ENCODE peak calls at places on chromosome 13, in four cellular contexts. P is colonic mucosa, C is non-pigmented ciliary epithelial cell, S is left colon. T is an unnamed sample.

GRCh38 chr13:32278456-32278855 is 36.7 kb downstream of the ZAR1L start:
- DNase-seq in S (no peak), P (no peak), C (peak), T (no peak)

GRCh38 chr13:75383064-75383715 is 98.8 kb downstream of the TBC1D4 start:
- DNase-seq in S (no peak), C (no peak), P (no peak), T (no peak)

GRCh38 chr13:90553167-90553566 is 794.3 kb upstream of the MIR17HG start:
- DNase-seq in S (no peak), C (no peak), P (no peak), T (no peak)

GRCh38 chr13:41547253-41548000 is 90.1 kb downstream of the RGCC start:
- DNase-seq in S (no peak), P (peak), C (no peak), T (no peak)

GRCh38 chr13:113629814-113630213 is 28.2 kb downstream of the ATP4B start:
- DNase-seq in S (no peak), C (no peak), P (no peak), T (no peak)

GRCh38 chr13:46622918-46623256 is 69.9 kb downstream of the LRCH1 start:
- DNase-seq in S (peak), C (no peak), P (peak), T (peak)

GRCh38 chr13:79398915-79399314 is 7.1 kb downstream of the RBM26 start:
- DNase-seq in S (no peak), P (no peak), C (peak), T (no peak)

GRCh38 chr13:102724923-102725322 is 30.1 kb upstream of the METTL21C start:
- DNase-seq in S (no peak), P (no peak), C (no peak), T (peak)

GRCh38 chr13:30739646-30740642 is 4.6 kb downstream of the ALOX5AP start:
- DNase-seq in P (no peak), S (no peak), C (peak), T (no peak)

GRCh38 chr13:114279770-114280169 is 1.6 kb upstream of the UPF3A start:
- DNase-seq in S (no peak), C (no peak), P (no peak), T (no peak)

GRCh38 chr13:112545866-112546265 is 42.1 kb downstream of the TUBGCP3 start:
- DNase-seq in S (no peak), C (peak), P (no peak), T (no peak)

GRCh38 chr13:113848431-113849260 is 15.2 kb downstream of the GAS6 start:
- DNase-seq in P (peak), S (peak), C (no peak), T (peak)

GRCh38 chr13:43289458-43290255 is 266.3 kb downstream of the DNAJC15 start:
- DNase-seq in S (no peak), C (no peak), P (no peak), T (no peak)

GRCh38 chr13:41533676-41534075 is 76.3 kb downstream of the RGCC start:
- DNase-seq in S (no peak), P (no peak), C (no peak), T (no peak)

GRCh38 chr13:32984857-32985626 is 31.2 kb upstream of the KL start:
- DNase-seq in S (peak), C (no peak), P (no peak), T (no peak)

GRCh38 chr13:64482373-64482772 is 2747.8 kb downstream of the PCDH9 start:
- DNase-seq in S (no peak), C (no peak), P (no peak), T (no peak)

GRCh38 chr13:76826527-76826926 is 59.7 kb downstream of the KCTD12 start:
- DNase-seq in S (no peak), C (no peak), P (no peak), T (no peak)

GRCh38 chr13:75544681-75545333 is 4.8 kb upstream of the UCHL3 start:
- DNase-seq in S (no peak), P (no peak), C (peak), T (no peak)

GRCh38 chr13:40476175-40476958 is 190.1 kb downstream of the FOXO1 start:
- DNase-seq in S (no peak), P (no peak), C (no peak), T (no peak)

GRCh38 chr13:60754211-60754610 is 357.2 kb downstream of the TDRD3 start:
- DNase-seq in S (no peak), C (no peak), P (no peak), T (no peak)

GRCh38 chr13:43235028-43235427 is 211.6 kb downstream of the DNAJC15 start:
- DNase-seq in P (no peak), S (no peak), C (no peak), T (no peak)

GRCh38 chr13:27079421-27079958 is 92.1 kb downstream of the USP12 start:
- DNase-seq in S (no peak), C (peak), P (no peak), T (no peak)

GRCh38 chr13:71417205-71417604 is 449.8 kb downstream of the DACH1 start:
- DNase-seq in P (no peak), C (peak), S (no peak), T (no peak)

GRCh38 chr13:96090240-96091101 is 564 bp downstream of the HS6ST3 start:
- DNase-seq in C (no peak), P (no peak), S (no peak), T (no peak)

GRCh38 chr13:23129329-23129728 is 51.5 kb upstream of the SGCG start:
- DNase-seq in C (no peak), S (no peak), P (no peak), T (peak)

GRCh38 chr13:25286308-25286968 is 850 bp downstream of the MTMR6 start:
- DNase-seq in P (peak), S (peak), C (no peak), T (no peak)

GRCh38 chr13:96851856-96852255 is 142.4 kb downstream of the OXGR1 start:
- DNase-seq in P (no peak), S (no peak), C (no peak), T (no peak)

GRCh38 chr13:102597029-102598015 is 536 bp downstream of the TPP2 start:
- DNase-seq in S (peak), P (peak), C (no peak), T (peak)

GRCh38 chr13:97843201-97843600 is 110.3 kb upstream of the IPO5 start:
- DNase-seq in S (no peak), C (no peak), P (no peak), T (no peak)

GRCh38 chr13:100356889-100357288 is 231.7 kb downstream of the GGACT start:
- DNase-seq in C (no peak), P (no peak), S (no peak), T (no peak)

GRCh38 chr13:50326271-50326670 is 311.0 kb downstream of the KCNRG start:
- DNase-seq in P (no peak), S (no peak), C (no peak), T (no peak)

GRCh38 chr13:57063007-57063406 is 77.7 kb upstream of the PRR20A start:
- DNase-seq in C (no peak), P (no peak), S (no peak), T (no peak)

GRCh38 chr13:44869167-44869566 is 120.1 kb downstream of the NUFIP1 start:
- DNase-seq in S (no peak), C (no peak), P (no peak), T (no peak)

GRCh38 chr13:31945202-31945978 is 86.2 kb upstream of the FRY start:
- DNase-seq in C (no peak), P (peak), S (peak), T (peak)

GRCh38 chr13:63433546-63434150 is 2018.0 kb upstream of the PCDH20 start:
- DNase-seq in S (no peak), P (no peak), C (peak), T (no peak)